ENCODE peak calls at places on chromosomes 11 and 22, in four cellular contexts. A, B, N and O are unnamed samples.

GRCh38 chr22:48391820-48392219 is 1435.9 kb downstream of the BRD1 start:
- DNase-seq in A (no peak), B (peak), N (no peak), O (no peak)

GRCh38 chr11:17171342-17171741 is 36.4 kb downstream of the PIK3C2A start:
- DNase-seq in A (no peak), B (no peak), N (no peak), O (no peak)

GRCh38 chr11:36034572-36035331 is 90.9 kb downstream of the LDLRAD3 start:
- DNase-seq in A (peak), B (no peak), N (no peak), O (no peak)

GRCh38 chr22:29726512-29727247 is 6.9 kb downstream of the CABP7 start:
- DNase-seq in A (no peak), B (no peak), N (no peak), O (no peak)

GRCh38 chr11:44316388-44317240 is 6.7 kb upstream of the ALX4 start:
- DNase-seq in A (peak), B (no peak), N (no peak), O (no peak)

GRCh38 chr11:67300756-67301312 is 2.5 kb upstream of the SSH3 start:
- DNase-seq in A (no peak), B (no peak), N (no peak), O (no peak)

GRCh38 chr22:19291218-19291579 is 320 bp downstream of the CLTCL1 start:
- DNase-seq in A (no peak), B (no peak), N (no peak), O (no peak)

GRCh38 chr11:43943357-43943930 is 1.0 kb downstream of the C11orf96 start:
- DNase-seq in A (no peak), B (no peak), N (no peak), O (no peak)

GRCh38 chr11:34379081-34379480 is 21.3 kb upstream of the ABTB2 start:
- DNase-seq in A (no peak), B (no peak), N (no peak), O (no peak)

GRCh38 chr11:71342951-71343827 is 90.8 kb upstream of the SHANK2 start:
- DNase-seq in A (peak), B (no peak), N (peak), O (no peak)

GRCh38 chr11:65663634-65664200 is 1.0 kb upstream of the RELA start:
- DNase-seq in A (no peak), B (no peak), N (peak), O (no peak)

GRCh38 chr11:76606102-76606793 is 64.3 kb downstream of the LRRC32 start:
- DNase-seq in A (no peak), B (peak), N (no peak), O (no peak)

GRCh38 chr11:86816251-86816726 is 15.9 kb downstream of the PRSS23 start:
- DNase-seq in A (peak), B (no peak), N (no peak), O (no peak)

DNA sequence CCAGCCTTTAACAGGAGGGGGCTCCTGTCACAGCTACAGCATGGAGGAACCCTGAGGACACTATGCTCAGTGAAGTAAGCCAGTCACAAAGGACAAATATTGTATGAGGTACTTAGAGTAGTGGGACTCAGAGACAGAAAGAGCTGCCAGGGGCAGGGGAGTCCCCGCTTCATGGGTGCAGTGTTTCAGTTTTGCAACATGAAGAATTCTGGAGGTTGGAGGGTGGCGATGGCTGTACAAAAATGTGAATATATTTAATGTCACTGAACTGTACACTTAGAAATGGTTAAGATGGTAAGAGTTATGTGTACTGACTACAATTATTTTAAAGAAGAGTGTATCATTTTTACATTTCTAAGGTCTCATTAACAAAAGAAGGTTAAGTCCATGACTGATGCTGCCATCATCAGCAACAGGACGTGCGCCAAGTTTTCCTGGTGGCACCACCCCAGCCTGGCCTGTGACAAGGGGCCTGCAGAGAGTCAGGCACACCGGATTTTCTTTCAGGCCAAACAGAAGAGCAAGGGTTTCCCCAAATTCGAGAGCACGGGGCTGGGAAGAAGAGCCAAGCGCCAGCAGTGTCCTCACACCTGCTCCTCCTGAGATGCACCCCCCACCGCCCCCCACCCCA is 22.1 kb downstream of the YPEL1 start:
- DNase-seq in A (no peak), B (no peak), N (no peak), O (no peak)
- TF ChIP-seq CTCF in A (no peak), B (peak), N (no peak), O (no peak)

GRCh38 chr11:3662856-3663255 is 8.3 kb downstream of the CHRNA10 start:
- DNase-seq in A (no peak), B (no peak), N (no peak), O (no peak)

GRCh38 chr11:3659595-3660515 is 11.3 kb downstream of the CHRNA10 start:
- DNase-seq in A (no peak), B (no peak), N (no peak), O (no peak)

GRCh38 chr11:3658252-3658651 is 12.9 kb downstream of the CHRNA10 start:
- DNase-seq in A (no peak), B (no peak), N (no peak), O (no peak)

GRCh38 chr11:3664032-3664630 is 7.1 kb downstream of the CHRNA10 start:
- DNase-seq in A (no peak), B (no peak), N (no peak), O (no peak)

GRCh38 chr11:3660960-3661359 is 10.2 kb downstream of the CHRNA10 start:
- DNase-seq in A (no peak), B (no peak), N (no peak), O (no peak)
- H3K4me3 ChIP-seq in A (no peak), B (no peak), N (no peak), O (no peak)

DNA sequence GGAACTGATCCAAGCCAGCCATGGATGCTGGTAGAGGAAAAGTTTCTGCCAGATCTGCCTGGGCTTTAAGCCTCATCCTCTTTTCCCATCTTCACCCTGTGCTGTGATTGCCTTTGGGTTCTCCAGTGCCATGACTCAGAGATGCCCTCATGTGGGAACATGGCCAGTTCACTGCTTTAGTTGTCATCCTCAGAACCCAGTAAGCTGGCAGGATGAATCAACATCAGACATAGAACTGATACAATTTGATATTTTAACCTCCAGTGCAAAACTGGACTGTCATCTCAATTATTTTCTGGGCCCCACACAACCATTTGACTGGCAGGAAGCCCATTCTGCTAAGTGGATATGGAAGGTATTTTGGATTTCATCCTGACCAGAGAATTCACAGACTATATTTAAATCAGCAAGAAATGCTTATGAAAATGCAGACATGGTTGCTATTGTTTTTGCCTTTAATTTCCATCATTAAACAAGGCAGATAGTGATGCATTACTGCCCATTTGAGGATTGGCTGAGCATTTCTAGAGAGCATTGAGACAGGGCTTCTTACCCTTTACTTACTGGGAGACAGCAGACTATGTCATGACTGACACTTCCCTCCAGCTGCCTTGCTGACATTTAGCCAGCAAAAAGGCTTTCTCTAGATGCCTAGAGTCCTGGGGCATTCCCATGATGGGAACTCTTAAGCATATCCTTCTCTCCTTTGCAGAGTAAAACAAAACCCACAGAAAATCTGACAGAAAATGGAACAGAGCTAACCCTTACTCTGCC is 327.1 kb upstream of the MTNR1B start:
- DNase-seq in A (no peak), B (no peak), N (no peak), O (no peak)
- TF ChIP-seq CTCF in A (no peak), B (no peak), N (no peak), O (no peak)

GRCh38 chr11:69012092-69013008 is 696 bp downstream of the MRGPRF start:
- DNase-seq in A (no peak), B (no peak), N (no peak), O (no peak)

GRCh38 chr11:69014084-69014935 is 1.3 kb upstream of the MRGPRF start:
- DNase-seq in A (no peak), B (no peak), N (no peak), O (no peak)

GRCh38 chr11:69017951-69018350 is 4.9 kb upstream of the MRGPRF start:
- DNase-seq in A (no peak), B (no peak), N (no peak), O (no peak)

GRCh38 chr11:69013009-69013951 is at the start of gene MRGPRF:
- DNase-seq in A (peak), B (peak), N (peak), O (no peak)

DNA sequence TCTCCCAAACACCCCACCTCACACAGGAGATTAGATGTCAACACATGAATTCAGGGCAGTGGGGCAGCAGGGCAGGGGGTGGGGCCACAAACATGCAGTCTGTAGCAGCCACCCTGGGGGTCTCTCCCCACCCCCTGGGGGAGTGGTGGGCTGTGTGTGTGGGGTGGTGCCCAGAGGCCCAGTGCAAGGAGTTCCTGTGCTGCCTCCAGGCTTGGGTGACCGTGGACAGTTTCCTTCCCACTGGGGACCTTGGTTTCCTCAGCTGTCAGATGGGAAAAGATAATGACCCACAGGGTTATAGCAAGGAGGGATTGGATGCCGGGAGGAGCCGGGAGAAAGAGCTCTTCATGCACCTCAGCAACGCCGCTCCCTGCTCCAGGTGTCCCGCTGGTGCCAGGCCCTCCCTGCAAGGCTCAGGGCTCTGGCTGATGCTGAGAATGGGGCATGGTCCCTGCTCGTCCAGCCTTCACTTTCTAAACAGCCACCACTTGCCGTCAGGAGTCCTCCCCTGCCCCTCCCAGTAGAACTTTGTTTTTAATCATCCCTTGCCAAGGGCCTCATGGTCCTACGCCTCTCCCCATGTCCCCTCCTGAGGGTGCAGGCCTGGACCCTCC is 2.0 kb upstream of the MRGPRF start:
- DNase-seq in A (no peak), B (no peak), N (no peak), O (no peak)
- H3K4me3 ChIP-seq in A (no peak), B (no peak), N (no peak), O (no peak)